ENCODE peak calls at places on chromosomes 5 and 9, in four cellular contexts. C is GM03348; Y is activated CD4-positive, alpha-beta T cell treated with anti-CD3 and anti-CD28 coated beads, Interleukin-2, amount 10 ng/mL, durations not matched to agents 7 days and 5 days; J is amniotic epithelial cell. H is an unnamed sample.

GRCh38 chr5:52802272-52803011 is 14.7 kb downstream of the ITGA1 start:
- DNase-seq in C (no peak), Y (no peak), J (no peak), H (no peak)

GRCh38 chr5:175714686-175715085 is 56.8 kb downstream of the HRH2 start:
- DNase-seq in Y (no peak), C (no peak), J (no peak), H (no peak)

GRCh38 chr5:425714-426113 is 17.3 kb upstream of the EXOC3 start:
- DNase-seq in Y (peak; percentile 45), C (no peak), J (peak; percentile 19), H (peak; percentile 76)

GRCh38 chr5:143886621-143887301 is 74.8 kb downstream of the HMHB1 start:
- DNase-seq in J (no peak), C (peak; percentile 37), Y (no peak), H (no peak)

GRCh38 chr5:94072116-94072515 is 330.7 kb upstream of the POU5F2 start:
- DNase-seq in J (peak; percentile 34), Y (no peak), C (no peak), H (no peak)

GRCh38 chr9:89182369-89182768 is 3.8 kb upstream of the SHC3 start:
- DNase-seq in J (no peak), Y (no peak), C (no peak), H (no peak)

GRCh38 chr5:93378073-93378472 is 202.9 kb downstream of the NR2F1-AS1 start:
- DNase-seq in J (peak; percentile 31), Y (no peak), C (no peak), H (no peak)

GRCh38 chr5:57280811-57281301 is 107.0 kb downstream of the GPBP1 start:
- DNase-seq in J (peak; percentile 12), Y (no peak), C (no peak), H (no peak)

GRCh38 chr5:36458746-36459145 is 147.7 kb upstream of the SLC1A3 start:
- DNase-seq in J (no peak), Y (no peak), C (no peak), H (no peak)

GRCh38 chr9:132020845-132021510 is 58.7 kb downstream of the MED27 start:
- DNase-seq in J (no peak), C (no peak), Y (no peak), H (no peak)

GRCh38 chr9:96567203-96567700 is 52.4 kb downstream of the CDC14B start:
- DNase-seq in Y (no peak), J (peak; percentile 12), C (peak; percentile 66), H (peak; percentile 91)